ENCODE peak calls at places on chromosomes 4 and X, in five cellular contexts. One of them, this sample, is unnamed.

GRCh38 chrX:53223955-53224859 is 800 bp downstream of the KDM5C start:
- DNase-seq in activated CD8-positive, alpha-beta T cell treated with anti-CD3 and anti-CD28 coated beads, Interleukin-2, amount 10 ng/mL, durations not matched to agents 7 days and 5 days: peak
- DNase-seq in GM06990: no peak
- DNase-seq in T47D: peak
- DNase-seq in fibroblast of pulmonary artery: peak
- DNase-seq in this sample: peak

GRCh38 chr4:73815145-73815544 is 21.3 kb upstream of the CXCL6 start:
- DNase-seq in activated CD8-positive, alpha-beta T cell treated with anti-CD3 and anti-CD28 coated beads, Interleukin-2, amount 10 ng/mL, durations not matched to agents 7 days and 5 days: no peak
- DNase-seq in GM06990: no peak
- DNase-seq in T47D: no peak
- DNase-seq in fibroblast of pulmonary artery: peak
- DNase-seq in this sample: no peak

GRCh38 chr4:30801876-30802275 is 81.7 kb downstream of the PCDH7 start:
- DNase-seq in activated CD8-positive, alpha-beta T cell treated with anti-CD3 and anti-CD28 coated beads, Interleukin-2, amount 10 ng/mL, durations not matched to agents 7 days and 5 days: no peak
- DNase-seq in GM06990: no peak
- DNase-seq in T47D: no peak
- DNase-seq in fibroblast of pulmonary artery: no peak
- DNase-seq in this sample: no peak

GRCh38 chr4:76293705-76294274 is 12.7 kb upstream of the STBD1 start:
- DNase-seq in activated CD8-positive, alpha-beta T cell treated with anti-CD3 and anti-CD28 coated beads, Interleukin-2, amount 10 ng/mL, durations not matched to agents 7 days and 5 days: no peak
- DNase-seq in GM06990: no peak
- DNase-seq in T47D: no peak
- DNase-seq in fibroblast of pulmonary artery: peak
- DNase-seq in this sample: no peak

GRCh38 chr4:183517781-183518180 is 12.9 kb downstream of the ING2 start:
- DNase-seq in activated CD8-positive, alpha-beta T cell treated with anti-CD3 and anti-CD28 coated beads, Interleukin-2, amount 10 ng/mL, durations not matched to agents 7 days and 5 days: no peak
- DNase-seq in GM06990: no peak
- DNase-seq in T47D: no peak
- DNase-seq in fibroblast of pulmonary artery: no peak
- DNase-seq in this sample: no peak

GRCh38 chr4:16067515-16067914 is 16.3 kb downstream of the PROM1 start:
- DNase-seq in activated CD8-positive, alpha-beta T cell treated with anti-CD3 and anti-CD28 coated beads, Interleukin-2, amount 10 ng/mL, durations not matched to agents 7 days and 5 days: no peak
- DNase-seq in GM06990: no peak
- DNase-seq in T47D: no peak
- DNase-seq in fibroblast of pulmonary artery: peak
- DNase-seq in this sample: no peak

GRCh38 chr4:87150498-87151261 is 69.7 kb downstream of the KLHL8 start:
- DNase-seq in activated CD8-positive, alpha-beta T cell treated with anti-CD3 and anti-CD28 coated beads, Interleukin-2, amount 10 ng/mL, durations not matched to agents 7 days and 5 days: peak
- DNase-seq in GM06990: peak
- DNase-seq in T47D: peak
- DNase-seq in fibroblast of pulmonary artery: peak
- DNase-seq in this sample: peak

GRCh38 chrX:107701493-107702121 is 73.3 kb downstream of the PRPS1 start:
- DNase-seq in activated CD8-positive, alpha-beta T cell treated with anti-CD3 and anti-CD28 coated beads, Interleukin-2, amount 10 ng/mL, durations not matched to agents 7 days and 5 days: no peak
- DNase-seq in GM06990: no peak
- DNase-seq in T47D: no peak
- DNase-seq in fibroblast of pulmonary artery: no peak
- DNase-seq in this sample: no peak

GRCh38 chr4:24917076-24917856 is 4.4 kb upstream of the CCDC149 start:
- DNase-seq in activated CD8-positive, alpha-beta T cell treated with anti-CD3 and anti-CD28 coated beads, Interleukin-2, amount 10 ng/mL, durations not matched to agents 7 days and 5 days: no peak
- DNase-seq in GM06990: no peak
- DNase-seq in T47D: no peak
- DNase-seq in fibroblast of pulmonary artery: no peak
- DNase-seq in this sample: no peak

GRCh38 chr4:177264788-177265422 is 44.8 kb upstream of the NEIL3 start:
- DNase-seq in activated CD8-positive, alpha-beta T cell treated with anti-CD3 and anti-CD28 coated beads, Interleukin-2, amount 10 ng/mL, durations not matched to agents 7 days and 5 days: no peak
- DNase-seq in GM06990: no peak
- DNase-seq in T47D: no peak
- DNase-seq in fibroblast of pulmonary artery: no peak
- DNase-seq in this sample: no peak

GRCh38 chr4:153488719-153489384 is 22.7 kb downstream of the TMEM131L start:
- DNase-seq in activated CD8-positive, alpha-beta T cell treated with anti-CD3 and anti-CD28 coated beads, Interleukin-2, amount 10 ng/mL, durations not matched to agents 7 days and 5 days: peak
- DNase-seq in GM06990: peak
- DNase-seq in T47D: no peak
- DNase-seq in fibroblast of pulmonary artery: peak
- DNase-seq in this sample: no peak

GRCh38 chr4:31259119-31259518 is 539.0 kb downstream of the PCDH7 start:
- DNase-seq in activated CD8-positive, alpha-beta T cell treated with anti-CD3 and anti-CD28 coated beads, Interleukin-2, amount 10 ng/mL, durations not matched to agents 7 days and 5 days: no peak
- DNase-seq in GM06990: no peak
- DNase-seq in T47D: no peak
- DNase-seq in fibroblast of pulmonary artery: no peak
- DNase-seq in this sample: no peak

GRCh38 chr4:135694066-135694465 is 1492.5 kb upstream of the PABPC4L start:
- DNase-seq in activated CD8-positive, alpha-beta T cell treated with anti-CD3 and anti-CD28 coated beads, Interleukin-2, amount 10 ng/mL, durations not matched to agents 7 days and 5 days: no peak
- DNase-seq in GM06990: no peak
- DNase-seq in T47D: no peak
- DNase-seq in fibroblast of pulmonary artery: no peak
- DNase-seq in this sample: no peak

GRCh38 chrX:1679238-1679637 is 64.4 kb downstream of the ASMT start:
- DNase-seq in activated CD8-positive, alpha-beta T cell treated with anti-CD3 and anti-CD28 coated beads, Interleukin-2, amount 10 ng/mL, durations not matched to agents 7 days and 5 days: peak
- DNase-seq in GM06990: no peak
- DNase-seq in T47D: no peak
- DNase-seq in fibroblast of pulmonary artery: no peak
- DNase-seq in this sample: no peak

GRCh38 chrX:107107459-107107858 is 11.2 kb downstream of the RBM41 start:
- DNase-seq in activated CD8-positive, alpha-beta T cell treated with anti-CD3 and anti-CD28 coated beads, Interleukin-2, amount 10 ng/mL, durations not matched to agents 7 days and 5 days: no peak
- DNase-seq in GM06990: no peak
- DNase-seq in T47D: no peak
- DNase-seq in fibroblast of pulmonary artery: no peak
- DNase-seq in this sample: no peak

GRCh38 chrX:7316280-7316679 is 168.3 kb upstream of the PUDP start:
- DNase-seq in activated CD8-positive, alpha-beta T cell treated with anti-CD3 and anti-CD28 coated beads, Interleukin-2, amount 10 ng/mL, durations not matched to agents 7 days and 5 days: no peak
- DNase-seq in GM06990: no peak
- DNase-seq in T47D: no peak
- DNase-seq in fibroblast of pulmonary artery: no peak
- DNase-seq in this sample: no peak

GRCh38 chr4:150581611-150582010 is 340 bp upstream of the MAB21L2 start:
- DNase-seq in activated CD8-positive, alpha-beta T cell treated with anti-CD3 and anti-CD28 coated beads, Interleukin-2, amount 10 ng/mL, durations not matched to agents 7 days and 5 days: no peak
- DNase-seq in GM06990: no peak
- DNase-seq in T47D: no peak
- DNase-seq in fibroblast of pulmonary artery: peak
- DNase-seq in this sample: peak

GRCh38 chr4:102604222-102604940 is 103.2 kb downstream of the NFKB1 start:
- DNase-seq in activated CD8-positive, alpha-beta T cell treated with anti-CD3 and anti-CD28 coated beads, Interleukin-2, amount 10 ng/mL, durations not matched to agents 7 days and 5 days: no peak
- DNase-seq in GM06990: no peak
- DNase-seq in T47D: peak
- DNase-seq in fibroblast of pulmonary artery: no peak
- DNase-seq in this sample: no peak

GRCh38 chr4:112942077-112942476 is 107.4 kb upstream of the ANK2 start:
- DNase-seq in activated CD8-positive, alpha-beta T cell treated with anti-CD3 and anti-CD28 coated beads, Interleukin-2, amount 10 ng/mL, durations not matched to agents 7 days and 5 days: no peak
- DNase-seq in GM06990: no peak
- DNase-seq in T47D: peak
- DNase-seq in fibroblast of pulmonary artery: no peak
- DNase-seq in this sample: no peak